ENCODE peak calls at places on chromosomes 16 and 17, in four cellular contexts. D is stimulated activated CD4-positive, alpha-beta T cell treated with anti-CD3 and anti-CD28 coated beads, Interleukin-1b, Interleukin-23, amount 100 ng/mL, for 24 hours; H is GM23248; Y is iPS DF 6.9. T is an unnamed sample.

GRCh38 chr17:49817993-49818392 is 29.5 kb downstream of the KAT7 start:
- DNase-seq in D (no peak), H (no peak), Y (no peak), T (no peak)

GRCh38 chr16:28836761-28837064 is 9.4 kb downstream of the TUFM start:
- DNase-seq in D (no peak), H (no peak), Y (no peak), T (no peak)

GRCh38 chr16:48517493-48517892 is 92.5 kb downstream of the N4BP1 start:
- DNase-seq in D (no peak), H (no peak), Y (no peak), T (no peak)

GRCh38 chr17:82092628-82092994 is 5.4 kb downstream of the FASN start:
- DNase-seq in D (no peak), H (no peak), Y (no peak), T (no peak)

GRCh38 chr16:27221576-27222498 is 18.5 kb downstream of the KDM8 start:
- DNase-seq in D (no peak), H (peak; percentile 92), Y (no peak), T (peak; percentile 78)

GRCh38 chr17:82107341-82107860 is 9.4 kb upstream of the FASN start:
- DNase-seq in D (no peak), H (peak; percentile 30), Y (no peak), T (no peak)

GRCh38 chr16:85781685-85782370 is 17.5 kb downstream of the EMC8 start:
- DNase-seq in D (no peak), H (peak; percentile 65), Y (no peak), T (peak; percentile 43)

GRCh38 chr17:41009301-41009760 is 403 bp upstream of the KRTAP3-1 start:
- DNase-seq in D (no peak), H (no peak), Y (no peak), T (no peak)

GRCh38 chr17:68705331-68706166 is 104.4 kb upstream of the FAM20A start:
- DNase-seq in D (no peak), H (peak; percentile 91), Y (no peak), T (no peak)

GRCh38 chr16:89024546-89024945 is 47.5 kb upstream of the CBFA2T3 start:
- DNase-seq in D (no peak), H (no peak), Y (no peak), T (no peak)

GRCh38 chr16:77866769-77867168 is 78.4 kb downstream of the VAT1L start:
- DNase-seq in D (no peak), H (no peak), Y (no peak), T (no peak)

GRCh38 chr17:75847595-75848522 is 3.7 kb upstream of the UNC13D start:
- DNase-seq in D (no peak), H (no peak), Y (no peak), T (no peak)

GRCh38 chr16:68069511-68070248 is 15.5 kb upstream of the NFATC3 start:
- DNase-seq in D (no peak), H (no peak), Y (no peak), T (no peak)

GRCh38 chr16:19607610-19608280 is 52.2 kb downstream of the VPS35L start:
- DNase-seq in D (no peak), H (peak; percentile 92), Y (no peak), T (peak; percentile 35)

GRCh38 chr17:13643196-13643595 is 41.5 kb upstream of the HS3ST3A1 start:
- DNase-seq in D (no peak), H (no peak), Y (no peak), T (no peak)

GRCh38 chr16:11391576-11391975 is 46.3 kb downstream of the RMI2 start:
- DNase-seq in D (no peak), H (no peak), Y (no peak), T (no peak)

GRCh38 chr16:49828545-49829267 is 27.2 kb downstream of the ZNF423 start:
- DNase-seq in D (no peak), H (no peak), Y (no peak), T (no peak)

GRCh38 chr17:45320931-45321461 is 4.2 kb upstream of the MAP3K14 start:
- DNase-seq in D (no peak), H (peak; percentile 98), Y (no peak), T (peak; percentile 83)

T was measured in fibroblast of pulmonary artery.